ENCODE peak calls at places on chromosomes 1 and 21, in seven cellular contexts. U is germinal center, F is activated T-cell treated with anti-CD3 and anti-CD28 coated beads for 24 hours, Y is A549, T is posterior cingulate gyrus, E is HS-5, D is fibroblast of pulmonary artery. M is an unnamed sample.

GRCh38 chr1:111199881-111200801 is at the start of gene DENND2D:
- DNase-seq in T (no peak), F (peak), D (no peak), U (no peak), Y (no peak), E (no peak), M (no peak)

GRCh38 chr21:38039841-38040240 is 123.6 kb upstream of the KCNJ6 start:
- DNase-seq in E (no peak), U (no peak), Y (peak), F (no peak), D (no peak), T (no peak), M (no peak)

GRCh38 chr1:245810789-245811337 is 656.1 kb downstream of the KIF26B start:
- DNase-seq in E (no peak), T (no peak), U (peak), F (no peak), D (no peak), Y (no peak), M (peak)

GRCh38 chr1:19354531-19354981 is 42.4 kb downstream of the SLC66A1 start:
- DNase-seq in F (no peak), T (no peak), E (no peak), D (no peak), U (no peak), Y (no peak), M (no peak)

GRCh38 chr21:10425856-10426255 is 95.5 kb upstream of the TPTE start:
- DNase-seq in E (no peak), F (no peak), Y (no peak), D (no peak), U (peak), T (no peak), M (no peak)

GRCh38 chr1:6464514-6464836 is 1.5 kb downstream of the TNFRSF25 start:
- DNase-seq in D (no peak), F (no peak), E (no peak), U (no peak), Y (peak), T (no peak), M (no peak)

GRCh38 chr1:85576256-85576641 is 4.3 kb upstream of the CCN1 start:
- DNase-seq in F (no peak), T (no peak), Y (no peak), U (no peak), D (no peak), E (no peak), M (no peak)

GRCh38 chr1:16630661-16631247 is 17.4 kb upstream of the NBPF1 start:
- DNase-seq in E (no peak), Y (no peak), T (peak), D (no peak), F (no peak), U (no peak), M (no peak)

GRCh38 chr1:186899577-186899976 is 70.8 kb downstream of the PLA2G4A start:
- DNase-seq in F (no peak), T (no peak), Y (no peak), E (no peak), D (no peak), U (no peak), M (no peak)

GRCh38 chr1:2529776-2530500 is at the start of gene HES5:
- DNase-seq in T (peak), Y (no peak), E (no peak), U (no peak), D (no peak), F (no peak), M (no peak)

GRCh38 chr1:182143825-182144661 is 82.5 kb upstream of the ZNF648 start:
- DNase-seq in E (peak), Y (no peak), U (no peak), F (no peak), T (peak), D (peak), M (peak)

GRCh38 chr1:3060601-3061551 is 8.1 kb upstream of the PRDM16 start:
- DNase-seq in F (no peak), T (no peak), Y (no peak), E (no peak), D (no peak), U (no peak), M (no peak)

GRCh38 chr1:209634005-209634737 is 18.1 kb downstream of the LAMB3 start:
- DNase-seq in F (no peak), E (no peak), D (no peak), T (no peak), U (no peak), Y (no peak), M (no peak)

GRCh38 chr21:44592446-44593365 is at the start of gene KRTAP10-6:
- DNase-seq in F (no peak), U (no peak), D (no peak), Y (no peak), T (no peak), E (no peak), M (no peak)

GRCh38 chr1:228867951-228868730 is 132.9 kb downstream of the RHOU start:
- DNase-seq in D (no peak), F (no peak), Y (no peak), T (no peak), E (no peak), U (no peak), M (no peak)

GRCh38 chr1:206500046-206500445 is 7.3 kb upstream of the RASSF5 start:
- DNase-seq in U (no peak), Y (no peak), T (no peak), F (no peak), D (no peak), E (no peak), M (no peak)

GRCh38 chr1:238951809-238952208 is 434.6 kb upstream of the CHRM3 start:
- DNase-seq in T (no peak), F (no peak), E (peak), Y (peak), U (no peak), D (peak), M (peak)

GRCh38 chr1:47759581-47760247 is 237.5 kb downstream of the TRABD2B start:
- DNase-seq in E (no peak), T (no peak), U (no peak), Y (no peak), D (no peak), F (no peak), M (no peak)

GRCh38 chr1:9929431-9930385 is 13.5 kb downstream of the LZIC start:
- DNase-seq in Y (no peak), D (peak), U (no peak), F (no peak), E (no peak), T (no peak), M (no peak)

GRCh38 chr1:93559045-93559444 is 111.1 kb downstream of the FNBP1L start:
- DNase-seq in F (no peak), Y (no peak), E (no peak), U (no peak), T (no peak), D (no peak), M (no peak)

GRCh38 chr1:215543191-215543606 is 23.9 kb upstream of the KCTD3 start:
- DNase-seq in F (no peak), U (no peak), E (no peak), T (no peak), D (peak), Y (no peak), M (peak)

GRCh38 chr1:94143173-94143808 is 22.3 kb upstream of the ABCA4 start:
- DNase-seq in U (no peak), E (no peak), F (no peak), Y (no peak), T (no peak), D (peak), M (no peak)

GRCh38 chr1:38140025-38140487 is 93.5 kb upstream of the POU3F1 start:
- DNase-seq in Y (no peak), T (no peak), D (no peak), U (no peak), F (no peak), E (no peak), M (peak)

GRCh38 chr1:94396356-94396755 is 21.8 kb upstream of the ABCD3 start:
- DNase-seq in D (peak), F (no peak), T (no peak), Y (no peak), U (no peak), E (no peak), M (no peak)

GRCh38 chr21:16983425-16983824 is 529.4 kb upstream of the CXADR start:
- DNase-seq in Y (no peak), U (no peak), E (no peak), F (no peak), T (no peak), D (no peak), M (no peak)

GRCh38 chr1:75472971-75473603 is 137.8 kb downstream of the SLC44A5 start:
- DNase-seq in T (no peak), F (no peak), U (no peak), D (peak), Y (no peak), E (peak), M (no peak)

M was measured in amniotic epithelial cell.